ENCODE peak calls at places on chromosomes 1 and 21, in five cellular contexts. One of them, this sample, is unnamed.

GRCh38 chr1:208475449-208475848 is 231.3 kb upstream of the PLXNA2 start:
- DNase-seq in sigmoid colon: peak; percentile 67
- DNase-seq in HL-60: no peak
- DNase-seq in GM23338: no peak
- DNase-seq in stomach: no peak
- DNase-seq in this sample: no peak

GRCh38 chr1:234702342-234703000 is 92.5 kb upstream of the IRF2BP2 start:
- DNase-seq in stomach: no peak
- DNase-seq in GM23338: no peak
- DNase-seq in sigmoid colon: peak; percentile 90
- DNase-seq in HL-60: no peak
- DNase-seq in this sample: peak; percentile 85

GRCh38 chr1:43545686-43546387 is 15.2 kb downstream of the PTPRF start:
- DNase-seq in HL-60: no peak
- DNase-seq in stomach: peak; percentile 95
- DNase-seq in GM23338: peak; percentile 99
- DNase-seq in sigmoid colon: no peak
- DNase-seq in this sample: peak; percentile 81

GRCh38 chr1:41742219-41742618 is 176.5 kb downstream of the HIVEP3 start:
- DNase-seq in GM23338: no peak
- DNase-seq in HL-60: no peak
- DNase-seq in stomach: no peak
- DNase-seq in sigmoid colon: no peak
- DNase-seq in this sample: no peak

GRCh38 chr1:207824691-207825090 is 72.8 kb downstream of the CD46 start:
- DNase-seq in stomach: no peak
- DNase-seq in sigmoid colon: peak; percentile 81
- DNase-seq in HL-60: no peak
- DNase-seq in GM23338: no peak
- DNase-seq in this sample: peak; percentile 84

GRCh38 chr1:160747717-160748116 is 8.7 kb downstream of the SLAMF7 start:
- DNase-seq in stomach: no peak
- DNase-seq in HL-60: no peak
- DNase-seq in GM23338: no peak
- DNase-seq in sigmoid colon: no peak
- DNase-seq in this sample: no peak

GRCh38 chr1:67493148-67493547 is 62.9 kb upstream of the SERBP1 start:
- DNase-seq in sigmoid colon: no peak
- DNase-seq in GM23338: no peak
- DNase-seq in HL-60: no peak
- DNase-seq in stomach: no peak
- DNase-seq in this sample: no peak

GRCh38 chr1:85089203-85089602 is 40.9 kb upstream of the MCOLN3 start:
- DNase-seq in stomach: no peak
- DNase-seq in HL-60: no peak
- DNase-seq in sigmoid colon: no peak
- DNase-seq in GM23338: no peak
- DNase-seq in this sample: no peak

GRCh38 chr1:165650981-165651625 is 20.1 kb downstream of the MGST3 start:
- DNase-seq in HL-60: no peak
- DNase-seq in GM23338: no peak
- DNase-seq in sigmoid colon: no peak
- DNase-seq in stomach: no peak
- DNase-seq in this sample: no peak

GRCh38 chr1:85449356-85449755 is 15.6 kb downstream of the DDAH1 start:
- DNase-seq in sigmoid colon: no peak
- DNase-seq in HL-60: no peak
- DNase-seq in stomach: no peak
- DNase-seq in GM23338: no peak
- DNase-seq in this sample: no peak

GRCh38 chr1:170790651-170791071 is 126.7 kb downstream of the PRRX1 start:
- DNase-seq in HL-60: no peak
- DNase-seq in stomach: no peak
- DNase-seq in sigmoid colon: no peak
- DNase-seq in GM23338: no peak
- DNase-seq in this sample: no peak

GRCh38 chr1:66291047-66291864 is 242.7 kb upstream of the SGIP1 start:
- DNase-seq in GM23338: no peak
- DNase-seq in HL-60: no peak
- DNase-seq in stomach: no peak
- DNase-seq in sigmoid colon: no peak
- DNase-seq in this sample: no peak

GRCh38 chr1:64497484-64497883 is 27.6 kb downstream of the CACHD1 start:
- DNase-seq in sigmoid colon: no peak
- DNase-seq in stomach: no peak
- DNase-seq in HL-60: no peak
- DNase-seq in GM23338: peak; percentile 94
- DNase-seq in this sample: no peak

GRCh38 chr1:100351095-100351884 is 1.0 kb upstream of the CDC14A start:
- DNase-seq in HL-60: peak; percentile 95
- DNase-seq in GM23338: peak; percentile 98
- DNase-seq in stomach: peak; percentile 92
- DNase-seq in sigmoid colon: peak; percentile 90
- DNase-seq in this sample: peak; percentile 92

GRCh38 chr1:98086796-98087195 is 166.0 kb upstream of the DPYD start:
- DNase-seq in GM23338: peak; percentile 54
- DNase-seq in stomach: no peak
- DNase-seq in HL-60: no peak
- DNase-seq in sigmoid colon: no peak
- DNase-seq in this sample: no peak

GRCh38 chr1:222390181-222390580 is 157.7 kb downstream of the HHIPL2 start:
- DNase-seq in GM23338: no peak
- DNase-seq in sigmoid colon: no peak
- DNase-seq in stomach: no peak
- DNase-seq in HL-60: no peak
- DNase-seq in this sample: no peak

GRCh38 chr1:222385262-222385661 is 162.6 kb downstream of the HHIPL2 start:
- DNase-seq in GM23338: no peak
- DNase-seq in stomach: no peak
- DNase-seq in sigmoid colon: no peak
- DNase-seq in HL-60: no peak
- DNase-seq in this sample: no peak

GRCh38 chr1:222384536-222384935 is 163.4 kb downstream of the HHIPL2 start:
- DNase-seq in sigmoid colon: no peak
- DNase-seq in stomach: no peak
- DNase-seq in HL-60: no peak
- DNase-seq in GM23338: no peak
- DNase-seq in this sample: no peak

GRCh38 chr1:222385973-222386372 is 161.9 kb downstream of the HHIPL2 start:
- DNase-seq in stomach: no peak
- DNase-seq in GM23338: no peak
- DNase-seq in HL-60: no peak
- DNase-seq in sigmoid colon: no peak
- DNase-seq in this sample: no peak

DNA sequence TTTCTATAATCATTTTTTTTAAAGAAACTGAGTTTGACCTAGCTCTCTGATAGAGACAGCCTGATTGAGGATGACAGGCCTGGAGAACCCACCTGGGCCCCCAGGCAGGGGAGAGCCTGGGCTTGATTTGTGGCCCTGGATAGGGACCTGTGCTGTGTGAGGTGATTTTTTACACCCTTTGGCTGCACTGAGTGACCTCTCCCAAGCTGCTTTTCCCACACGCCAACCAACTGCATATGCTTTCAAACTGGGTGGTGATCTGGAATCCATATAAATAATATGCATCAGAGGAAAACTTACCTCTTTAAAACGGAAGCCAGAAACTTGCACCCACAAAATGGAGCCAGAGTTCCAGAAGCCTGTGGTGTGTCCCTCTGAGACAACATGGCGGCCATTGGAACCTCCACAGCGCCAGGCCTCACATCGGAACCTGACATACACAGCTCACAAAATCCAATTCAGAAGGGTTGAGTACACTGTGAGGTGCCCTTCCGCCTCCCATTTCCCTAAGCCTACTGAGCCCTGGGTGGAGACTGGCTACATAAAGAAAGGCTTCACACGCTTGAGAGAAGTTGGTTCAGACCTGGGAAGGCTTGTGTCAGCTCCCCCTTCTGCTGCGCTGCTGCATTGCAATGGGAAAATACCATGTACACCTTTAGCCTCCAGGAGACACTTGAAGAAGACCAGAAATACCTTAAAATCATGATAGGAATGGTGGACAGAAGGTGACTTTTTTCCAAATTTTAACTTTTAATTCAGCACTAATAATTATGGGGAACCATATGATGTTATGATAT is 160.7 kb downstream of the HHIPL2 start:
- DNase-seq in HL-60: no peak
- DNase-seq in GM23338: peak; percentile 77
- DNase-seq in stomach: no peak
- DNase-seq in sigmoid colon: no peak
- DNase-seq in this sample: no peak
- TF ChIP-seq CTCF in HL-60: no peak
- TF ChIP-seq CTCF in GM23338: peak; percentile 65
- TF ChIP-seq CTCF in stomach: no peak
- TF ChIP-seq CTCF in sigmoid colon: no peak
- TF ChIP-seq CTCF in this sample: no peak

GRCh38 chr1:105396001-105396400 is 1646.3 kb downstream of the AMY1C start:
- DNase-seq in GM23338: no peak
- DNase-seq in stomach: no peak
- DNase-seq in HL-60: no peak
- DNase-seq in sigmoid colon: no peak
- DNase-seq in this sample: no peak
- TF ChIP-seq POLR2AphosphoS5 in GM23338: no peak
- TF ChIP-seq POLR2AphosphoS5 in stomach: no peak
- TF ChIP-seq POLR2AphosphoS5 in HL-60: no peak
- TF ChIP-seq POLR2AphosphoS5 in sigmoid colon: no peak
- TF ChIP-seq POLR2AphosphoS5 in this sample: no peak

GRCh38 chr1:224734261-224734935 is 118.3 kb downstream of the CNIH3 start:
- DNase-seq in sigmoid colon: no peak
- DNase-seq in stomach: no peak
- DNase-seq in HL-60: no peak
- DNase-seq in GM23338: peak; percentile 72
- DNase-seq in this sample: no peak
- TF ChIP-seq CTCF in sigmoid colon: no peak
- TF ChIP-seq CTCF in stomach: no peak
- TF ChIP-seq CTCF in HL-60: no peak
- TF ChIP-seq CTCF in GM23338: peak; percentile 63
- TF ChIP-seq CTCF in this sample: no peak

DNA sequence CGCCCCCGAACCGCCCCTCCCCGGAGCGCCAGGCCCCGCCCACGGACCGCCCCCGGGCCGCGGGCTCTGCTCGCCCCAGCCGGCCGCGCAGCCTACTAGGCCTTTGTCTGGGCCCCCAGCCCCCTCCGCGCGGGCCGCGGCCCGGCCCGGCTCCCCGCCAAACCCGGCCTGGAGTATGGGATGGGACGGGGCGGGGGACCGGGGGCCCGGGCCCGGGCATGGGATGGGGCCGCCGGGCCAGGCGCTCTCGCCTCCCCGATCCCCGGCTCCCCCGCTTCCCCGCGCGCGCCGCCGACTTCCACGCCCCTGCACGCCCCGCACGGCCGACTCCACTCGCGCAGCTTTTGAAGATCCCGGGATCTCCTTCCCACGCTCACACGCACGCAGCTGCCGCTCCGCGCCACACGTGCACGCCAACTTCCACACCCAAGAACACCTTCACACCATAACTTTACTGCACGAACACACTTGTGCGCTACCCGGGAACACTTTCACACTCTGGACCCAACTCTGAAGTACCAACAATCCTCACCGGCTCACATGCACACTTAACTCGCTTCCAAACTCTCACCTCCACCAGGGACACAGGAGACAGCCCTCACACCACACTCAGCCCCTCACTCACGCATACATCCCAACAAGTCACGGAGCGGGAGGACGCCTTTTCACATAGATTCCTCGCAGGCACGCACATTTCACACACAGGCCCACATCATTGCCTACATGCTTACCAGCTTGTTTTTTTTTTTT is 437 bp upstream of the HSPG2 start:
- DNase-seq in stomach: peak; percentile 85
- DNase-seq in sigmoid colon: peak; percentile 94
- DNase-seq in HL-60: peak; percentile 65
- DNase-seq in GM23338: peak; percentile 90
- DNase-seq in this sample: no peak
- TF ChIP-seq POLR2AphosphoS5 in stomach: peak; percentile 70
- TF ChIP-seq POLR2AphosphoS5 in sigmoid colon: peak; percentile 61
- TF ChIP-seq POLR2AphosphoS5 in HL-60: no peak
- TF ChIP-seq POLR2AphosphoS5 in GM23338: no peak
- TF ChIP-seq POLR2AphosphoS5 in this sample: no peak

GRCh38 chr1:14608308-14608707 is 9.8 kb downstream of the KAZN start:
- DNase-seq in HL-60: no peak
- DNase-seq in GM23338: no peak
- DNase-seq in sigmoid colon: no peak
- DNase-seq in stomach: no peak
- DNase-seq in this sample: no peak
- TF ChIP-seq CTCF in HL-60: no peak
- TF ChIP-seq CTCF in GM23338: peak; percentile 48
- TF ChIP-seq CTCF in sigmoid colon: no peak
- TF ChIP-seq CTCF in stomach: no peak
- TF ChIP-seq CTCF in this sample: no peak

GRCh38 chr21:42846221-42846620 is 33.1 kb downstream of the WDR4 start:
- DNase-seq in GM23338: no peak
- DNase-seq in sigmoid colon: peak; percentile 30
- DNase-seq in HL-60: no peak
- DNase-seq in stomach: no peak
- DNase-seq in this sample: peak; percentile 58

GRCh38 chr21:42847051-42847707 is 32.2 kb downstream of the WDR4 start:
- DNase-seq in GM23338: no peak
- DNase-seq in HL-60: no peak
- DNase-seq in stomach: no peak
- DNase-seq in sigmoid colon: peak; percentile 55
- DNase-seq in this sample: peak; percentile 46

GRCh38 chr21:42848932-42849758 is 30.2 kb downstream of the WDR4 start:
- DNase-seq in GM23338: no peak
- DNase-seq in stomach: no peak
- DNase-seq in sigmoid colon: no peak
- DNase-seq in HL-60: no peak
- DNase-seq in this sample: no peak

GRCh38 chr21:42849759-42850412 is 29.5 kb downstream of the WDR4 start:
- DNase-seq in HL-60: no peak
- DNase-seq in sigmoid colon: no peak
- DNase-seq in stomach: no peak
- DNase-seq in GM23338: no peak
- DNase-seq in this sample: no peak

GRCh38 chr21:42847726-42848125 is 31.6 kb downstream of the WDR4 start:
- DNase-seq in GM23338: no peak
- DNase-seq in sigmoid colon: peak; percentile 28
- DNase-seq in HL-60: no peak
- DNase-seq in stomach: no peak
- DNase-seq in this sample: no peak
- TF ChIP-seq POLR2AphosphoS5 in GM23338: no peak
- TF ChIP-seq POLR2AphosphoS5 in sigmoid colon: no peak
- TF ChIP-seq POLR2AphosphoS5 in HL-60: no peak
- TF ChIP-seq POLR2AphosphoS5 in stomach: no peak
- TF ChIP-seq POLR2AphosphoS5 in this sample: no peak

GRCh38 chr1:185467125-185467524 is 150.1 kb upstream of the IVNS1ABP start:
- DNase-seq in sigmoid colon: no peak
- DNase-seq in HL-60: no peak
- DNase-seq in stomach: no peak
- DNase-seq in GM23338: no peak
- DNase-seq in this sample: no peak
- TF ChIP-seq CTCF in sigmoid colon: no peak
- TF ChIP-seq CTCF in HL-60: no peak
- TF ChIP-seq CTCF in stomach: no peak
- TF ChIP-seq CTCF in GM23338: no peak
- TF ChIP-seq CTCF in this sample: no peak

GRCh38 chr1:156128749-156129682 is 14.5 kb downstream of the LMNA start:
- DNase-seq in GM23338: no peak
- DNase-seq in sigmoid colon: peak; percentile 91
- DNase-seq in stomach: no peak
- DNase-seq in HL-60: peak; percentile 86
- DNase-seq in this sample: peak; percentile 76
- TF ChIP-seq POLR2AphosphoS5 in GM23338: no peak
- TF ChIP-seq POLR2AphosphoS5 in sigmoid colon: peak; percentile 59
- TF ChIP-seq POLR2AphosphoS5 in stomach: peak; percentile 12
- TF ChIP-seq POLR2AphosphoS5 in HL-60: peak; percentile 86
- TF ChIP-seq POLR2AphosphoS5 in this sample: no peak

This sample was measured in suprapubic skin.